ENCODE peak calls at places on chromosome 14, in four cellular contexts. T is ACHN, P is NCI-H1105 treated with DMSO at 0.1 percent for 48 hours, Y is GM20000. U is an unnamed sample.

GRCh38 chr14:105299654-105300541 is 903 bp downstream of the BRF1 start:
- DNase-seq in Y (peak), T (no peak), P (no peak), U (no peak)

GRCh38 chr14:61140872-61141271 is 140.3 kb downstream of the TMEM30B start:
- DNase-seq in P (no peak), T (no peak), Y (no peak), U (no peak)

GRCh38 chr14:78700236-78700635 is 530.1 kb downstream of the NRXN3 start:
- DNase-seq in T (peak), Y (no peak), P (peak), U (no peak)

GRCh38 chr14:75561013-75561432 is 17.4 kb upstream of the FLVCR2 start:
- DNase-seq in P (peak), Y (peak), T (peak), U (no peak)

GRCh38 chr14:55807536-55807935 is 227.5 kb downstream of the KTN1 start:
- DNase-seq in Y (no peak), T (no peak), P (peak), U (no peak)

GRCh38 chr14:48853159-48853558 is 733.0 kb downstream of the RPS29 start:
- DNase-seq in Y (no peak), P (no peak), T (no peak), U (no peak)

GRCh38 chr14:103867523-103867953 is 20.2 kb upstream of the PPP1R13B start:
- DNase-seq in T (no peak), P (peak), Y (no peak), U (no peak)

GRCh38 chr14:94345344-94346072 is 22.4 kb upstream of the SERPINA6 start:
- DNase-seq in T (peak), Y (no peak), P (no peak), U (no peak)

GRCh38 chr14:99758915-99759545 is 34.2 kb upstream of the EML1 start:
- DNase-seq in T (no peak), Y (no peak), P (no peak), U (no peak)

GRCh38 chr14:104353221-104353920 is 215.0 kb downstream of the KIF26A start:
- DNase-seq in T (no peak), Y (no peak), P (no peak), U (no peak)

GRCh38 chr14:38080696-38081095 is 127.0 kb upstream of the SSTR1 start:
- DNase-seq in T (peak), Y (no peak), P (no peak), U (no peak)